ENCODE peak calls at places on chromosomes 4 and X, in five cellular contexts. X, T, H, U and N are unnamed samples.

GRCh38 chrX:41300758-41301437 is 33.1 kb upstream of the DDX3X start:
- DNase-seq in H (no peak), T (peak; percentile 52), U (no peak), X (no peak), N (no peak)

GRCh38 chr4:55722132-55722531 is 86.0 kb upstream of the NMU start:
- DNase-seq in T (no peak), X (no peak), H (no peak), U (no peak), N (no peak)

GRCh38 chr4:165476214-165477098 is 97.6 kb downstream of the CPE start:
- DNase-seq in T (peak; percentile 55), H (no peak), U (no peak), X (no peak), N (no peak)

GRCh38 chr4:38310446-38311043 is 350.3 kb downstream of the PTTG2 start:
- DNase-seq in U (peak; percentile 34), H (no peak), X (no peak), T (no peak), N (no peak)

GRCh38 chrX:108331126-108331909 is 106.9 kb downstream of the COL4A6 start:
- DNase-seq in H (no peak), U (no peak), X (no peak), T (no peak), N (no peak)

GRCh38 chrX:107716045-107716684 is 59.4 kb downstream of the TSC22D3 start:
- DNase-seq in T (peak; percentile 19), X (no peak), U (no peak), H (peak; percentile 28), N (no peak)

GRCh38 chr4:146932111-146932510 is 13.6 kb downstream of the TTC29 start:
- DNase-seq in H (no peak), T (no peak), X (no peak), U (no peak), N (no peak)

GRCh38 chrX:13923845-13924244 is 105.8 kb downstream of the GEMIN8 start:
- DNase-seq in U (no peak), T (no peak), H (no peak), X (peak; percentile 42), N (no peak)